ENCODE peak calls at places on chromosomes 12 and 14, in ten cellular contexts. E, W, X, C, Z, S, Q, G, R and L are unnamed samples.

GRCh38 chr12:19220205-19220604 is 90.7 kb downstream of the PLEKHA5 start:
- ATAC-seq in S (no peak), C (no peak), W (no peak), X (peak), Q (no peak), E (no peak), G (no peak), R (no peak), Z (no peak), L (no peak)

GRCh38 chr14:56196274-56196673 is 78.1 kb downstream of the PELI2 start:
- ATAC-seq in S (no peak), R (no peak), E (no peak), G (no peak), Z (peak), W (no peak), Q (no peak), X (no peak), C (no peak), L (no peak)

GRCh38 chr12:29492884-29493283 is 4.6 kb downstream of the OVCH1 start:
- ATAC-seq in E (no peak), Q (no peak), R (no peak), X (no peak), W (no peak), Z (no peak), G (no peak), C (no peak), S (no peak), L (no peak)

GRCh38 chr12:20415013-20415412 is 46.7 kb downstream of the PDE3A start:
- ATAC-seq in E (no peak), Q (no peak), X (no peak), Z (peak), W (no peak), S (no peak), C (no peak), R (no peak), G (no peak), L (no peak)

GRCh38 chr14:52835122-52835903 is 43.9 kb upstream of the GNPNAT1 start:
- ATAC-seq in E (peak), X (no peak), Z (peak), Q (no peak), C (no peak), W (peak), R (no peak), S (no peak), G (no peak), L (no peak)

GRCh38 chr12:95733156-95733825 is 57.3 kb downstream of the NTN4 start:
- ATAC-seq in Z (peak), Q (no peak), X (no peak), W (peak), E (no peak), S (no peak), R (no peak), G (no peak), C (peak), L (no peak)

GRCh38 chr12:57736743-57737466 is 1.6 kb downstream of the AGAP2 start:
- ATAC-seq in R (no peak), Q (no peak), W (no peak), C (no peak), E (no peak), S (no peak), G (no peak), Z (no peak), X (no peak), L (no peak)

GRCh38 chr12:24444634-24445033 is 495.2 kb upstream of the SOX5 start:
- ATAC-seq in Z (no peak), Q (no peak), X (no peak), S (no peak), C (no peak), R (no peak), W (no peak), E (no peak), G (no peak), L (no peak)

GRCh38 chr14:56094063-56094462 is 24.1 kb upstream of the PELI2 start:
- ATAC-seq in G (no peak), W (peak), S (no peak), Z (no peak), C (no peak), E (no peak), R (no peak), Q (no peak), X (no peak), L (no peak)

GRCh38 chr14:69682607-69683263 is 71.3 kb downstream of the SUSD6 start:
- ATAC-seq in W (peak), Q (no peak), X (peak), E (peak), R (peak), S (peak), C (peak), Z (peak), G (peak), L (no peak)

GRCh38 chr14:50061664-50062437 is 54.5 kb downstream of the VCPKMT start:
- ATAC-seq in G (peak), X (peak), W (peak), R (peak), S (peak), Z (peak), Q (peak), E (no peak), C (peak), L (peak)

GRCh38 chr12:26406813-26407212 is 211.4 kb downstream of the SSPN start:
- ATAC-seq in R (no peak), G (no peak), S (no peak), E (no peak), Z (no peak), Q (no peak), C (no peak), X (no peak), W (no peak), L (no peak)

GRCh38 chr14:97380539-97380941 is 583.4 kb downstream of the VRK1 start:
- ATAC-seq in W (no peak), Z (no peak), Q (no peak), G (peak), X (peak), C (peak), R (peak), E (no peak), S (peak), L (no peak)

GRCh38 chr12:49865109-49865781 is 22.3 kb upstream of the BCDIN3D start:
- ATAC-seq in E (no peak), R (no peak), Q (no peak), X (no peak), C (no peak), G (no peak), Z (no peak), S (no peak), W (no peak), L (no peak)

GRCh38 chr12:6946033-6946919 is 2.5 kb downstream of the C12orf57 start:
- ATAC-seq in C (peak), X (peak), S (peak), E (peak), Q (peak), G (peak), Z (peak), R (peak), W (peak), L (peak)

GRCh38 chr12:22121224-22121623 is 75.2 kb downstream of the CMAS start:
- ATAC-seq in Q (no peak), S (no peak), G (no peak), C (no peak), E (no peak), X (peak), Z (no peak), R (peak), W (peak), L (no peak)

GRCh38 chr14:102434647-102435175 is 72.0 kb downstream of the TECPR2 start:
- ATAC-seq in S (no peak), G (no peak), W (no peak), Z (no peak), X (no peak), R (no peak), Q (no peak), C (no peak), E (no peak), L (no peak)

GRCh38 chr12:3311027-3311402 is 180.0 kb upstream of the PRMT8 start:
- ATAC-seq in G (no peak), Q (peak), R (no peak), S (no peak), Z (no peak), E (no peak), C (peak), X (no peak), W (peak), L (no peak)

GRCh38 chr12:105882404-105882803 is 256.4 kb downstream of the NUAK1 start:
- ATAC-seq in W (peak), C (no peak), S (no peak), Z (peak), Q (no peak), E (peak), G (no peak), X (no peak), R (no peak), L (no peak)

GRCh38 chr12:6235906-6236640 is 35.9 kb downstream of the CD9 start:
- ATAC-seq in W (no peak), C (no peak), X (no peak), Z (no peak), R (no peak), Q (no peak), G (no peak), E (no peak), S (no peak), L (no peak)

GRCh38 chr12:53079226-53080117 is at the start of gene SPRYD3:
- ATAC-seq in Z (peak), G (peak), R (peak), S (peak), X (peak), W (peak), E (peak), Q (peak), C (peak), L (peak)

GRCh38 chr14:103581206-103581605 is 18.4 kb downstream of the COA8 start:
- ATAC-seq in E (no peak), W (no peak), S (no peak), C (no peak), G (no peak), X (no peak), R (no peak), Q (no peak), Z (no peak), L (no peak)

GRCh38 chr14:40004871-40005503 is 572.8 kb upstream of the FBXO33 start:
- ATAC-seq in Z (no peak), G (no peak), E (no peak), R (no peak), W (peak), S (no peak), C (no peak), Q (no peak), X (no peak), L (no peak)

GRCh38 chr14:61188196-61188595 is 92.9 kb downstream of the TMEM30B start:
- ATAC-seq in Z (peak), S (no peak), R (peak), W (peak), C (no peak), Q (no peak), G (no peak), X (peak), E (no peak), L (no peak)

GRCh38 chr12:22759769-22760674 is 135.1 kb downstream of the ETNK1 start:
- ATAC-seq in W (peak), S (no peak), C (no peak), R (no peak), Q (no peak), X (no peak), Z (no peak), E (no peak), G (no peak), L (no peak)

GRCh38 chr12:54019924-54020586 is 8.2 kb upstream of the HOXC6 start:
- ATAC-seq in C (no peak), G (no peak), W (no peak), E (no peak), R (no peak), Q (no peak), X (no peak), S (no peak), Z (peak), L (no peak)

GRCh38 chr12:102462386-102462785 is 18.0 kb downstream of the IGF1 start:
- ATAC-seq in S (no peak), C (no peak), X (no peak), Z (no peak), R (no peak), W (no peak), Q (no peak), G (no peak), E (no peak), L (no peak)

GRCh38 chr14:54435500-54435981 is 5.6 kb downstream of the CNIH1 start:
- ATAC-seq in Z (peak), X (peak), E (peak), R (peak), W (peak), Q (no peak), G (peak), S (peak), C (no peak), L (no peak)

GRCh38 chr14:89658977-89659670 is 242.1 kb upstream of the FOXN3 start:
- ATAC-seq in Q (no peak), G (no peak), C (no peak), W (no peak), X (no peak), Z (peak), S (no peak), E (no peak), R (no peak), L (peak)

GRCh38 chr14:71220462-71220861 is 313.2 kb downstream of the PCNX1 start:
- ATAC-seq in E (no peak), W (no peak), G (no peak), Q (no peak), X (no peak), Z (no peak), C (no peak), S (no peak), R (no peak), L (no peak)

GRCh38 chr12:612886-613285 is 50.4 kb downstream of the NINJ2 start:
- ATAC-seq in Q (no peak), Z (no peak), X (no peak), W (no peak), S (no peak), R (no peak), E (no peak), C (no peak), G (no peak), L (no peak)

GRCh38 chr12:13956060-13956590 is 25.3 kb downstream of the GRIN2B start:
- ATAC-seq in W (no peak), C (no peak), G (no peak), Q (no peak), Z (no peak), R (no peak), E (no peak), X (no peak), S (no peak), L (no peak)

GRCh38 chr14:69441948-69442347 is 42.6 kb upstream of the PLEKHD1 start:
- ATAC-seq in Q (no peak), Z (no peak), W (no peak), C (no peak), R (peak), E (no peak), S (no peak), X (no peak), G (no peak), L (peak)

GRCh38 chr14:87632796-87633195 is 360.2 kb downstream of the GALC start:
- ATAC-seq in E (no peak), Q (no peak), S (no peak), R (no peak), W (no peak), G (no peak), X (no peak), C (no peak), Z (no peak), L (no peak)

GRCh38 chr12:80830533-80831088 is 107.1 kb downstream of the LIN7A start:
- ATAC-seq in E (no peak), S (no peak), C (no peak), Z (no peak), W (peak), G (no peak), X (no peak), R (no peak), Q (no peak), L (no peak)